ENCODE peak calls at places on chromosomes 7 and 10, in eight cellular contexts. One of them, this sample, is unnamed. For H3K4me1, the result is how much of the 10 kb centered on the place peaks cover.

GRCh38 chr10:14184841-14185500 is 145.8 kb downstream of the FRMD4A start:
- DNase-seq in GM12878: peak
- DNase-seq in stomach: no peak
- DNase-seq in ovary: no peak
- DNase-seq in suprapubic skin: no peak
- DNase-seq in esophagus muscularis mucosa: no peak
- DNase-seq in K562: peak
- DNase-seq in A549: no peak
- DNase-seq in this sample: no peak

GRCh38 chr7:99120503-99120902 is 23.4 kb downstream of the SMURF1 start:
- DNase-seq in stomach: no peak
- DNase-seq in K562: no peak
- DNase-seq in GM12878: no peak
- DNase-seq in esophagus muscularis mucosa: no peak
- DNase-seq in suprapubic skin: no peak
- DNase-seq in A549: no peak
- DNase-seq in ovary: no peak
- DNase-seq in this sample: no peak

GRCh38 chr7:8189615-8190014 is 72.4 kb downstream of the ICA1 start:
- DNase-seq in suprapubic skin: no peak
- DNase-seq in K562: no peak
- DNase-seq in A549: no peak
- DNase-seq in GM12878: no peak
- DNase-seq in esophagus muscularis mucosa: no peak
- DNase-seq in ovary: no peak
- DNase-seq in stomach: no peak
- DNase-seq in this sample: no peak

GRCh38 chr7:76108540-76109233 is 60.8 kb downstream of the MDH2 start:
- DNase-seq in GM12878: no peak
- DNase-seq in suprapubic skin: no peak
- DNase-seq in stomach: peak
- DNase-seq in K562: peak
- DNase-seq in A549: peak
- DNase-seq in ovary: peak
- DNase-seq in esophagus muscularis mucosa: no peak
- DNase-seq in this sample: peak

GRCh38 chr10:25101466-25101865 is 73.3 kb upstream of the GPR158 start:
- DNase-seq in GM12878: no peak
- DNase-seq in K562: no peak
- DNase-seq in esophagus muscularis mucosa: peak
- DNase-seq in stomach: no peak
- DNase-seq in ovary: no peak
- DNase-seq in A549: no peak
- DNase-seq in suprapubic skin: no peak
- DNase-seq in this sample: no peak

GRCh38 chr10:70461397-70462348 is 16.9 kb upstream of the PALD1 start:
- DNase-seq in GM12878: no peak
- DNase-seq in ovary: peak
- DNase-seq in stomach: peak
- DNase-seq in suprapubic skin: no peak
- DNase-seq in esophagus muscularis mucosa: no peak
- DNase-seq in A549: peak
- DNase-seq in K562: peak
- DNase-seq in this sample: peak

GRCh38 chr10:65355141-65355680 is 1570.6 kb upstream of the LRRTM3 start:
- DNase-seq in stomach: no peak
- DNase-seq in suprapubic skin: no peak
- DNase-seq in ovary: no peak
- DNase-seq in GM12878: no peak
- DNase-seq in esophagus muscularis mucosa: no peak
- DNase-seq in K562: no peak
- DNase-seq in A549: no peak
- DNase-seq in this sample: no peak

GRCh38 chr10:36441557-36441956 is 683.8 kb upstream of the ANKRD30A start:
- DNase-seq in ovary: no peak
- DNase-seq in K562: no peak
- DNase-seq in suprapubic skin: no peak
- DNase-seq in stomach: no peak
- DNase-seq in A549: no peak
- DNase-seq in esophagus muscularis mucosa: no peak
- DNase-seq in GM12878: no peak
- DNase-seq in this sample: no peak

GRCh38 chr10:91257310-91257709 is 36.8 kb downstream of the PCGF5 start:
- DNase-seq in K562: no peak
- DNase-seq in A549: no peak
- DNase-seq in suprapubic skin: no peak
- DNase-seq in stomach: no peak
- DNase-seq in GM12878: no peak
- DNase-seq in esophagus muscularis mucosa: no peak
- DNase-seq in ovary: no peak
- DNase-seq in this sample: no peak

GRCh38 chr7:43756368-43757072 is 2.0 kb upstream of the BLVRA start:
- DNase-seq in ovary: no peak
- DNase-seq in suprapubic skin: no peak
- DNase-seq in esophagus muscularis mucosa: peak
- DNase-seq in stomach: no peak
- DNase-seq in GM12878: no peak
- DNase-seq in K562: peak
- DNase-seq in A549: no peak
- DNase-seq in this sample: no peak

GRCh38 chr10:46240684-46241565 is 45.9 kb upstream of the ANTXRL start:
- DNase-seq in GM12878: no peak
- DNase-seq in A549: no peak
- DNase-seq in esophagus muscularis mucosa: peak
- DNase-seq in stomach: peak
- DNase-seq in K562: no peak
- DNase-seq in ovary: no peak
- DNase-seq in suprapubic skin: peak
- DNase-seq in this sample: no peak

GRCh38 chr7:143145-143751 is 49.1 kb upstream of the FAM20C start:
- DNase-seq in K562: no peak
- DNase-seq in A549: no peak
- DNase-seq in GM12878: no peak
- DNase-seq in stomach: no peak
- DNase-seq in esophagus muscularis mucosa: no peak
- DNase-seq in ovary: no peak
- DNase-seq in suprapubic skin: peak
- DNase-seq in this sample: no peak
- H3K27ac ChIP-seq in K562: no peak
- H3K27ac ChIP-seq in A549: no peak
- H3K27ac ChIP-seq in GM12878: no peak
- H3K27ac ChIP-seq in stomach: peak
- H3K27ac ChIP-seq in esophagus muscularis mucosa: peak
- H3K27ac ChIP-seq in ovary: no peak
- H3K27ac ChIP-seq in suprapubic skin: no peak
- H3K27ac ChIP-seq in this sample: no peak

DNA sequence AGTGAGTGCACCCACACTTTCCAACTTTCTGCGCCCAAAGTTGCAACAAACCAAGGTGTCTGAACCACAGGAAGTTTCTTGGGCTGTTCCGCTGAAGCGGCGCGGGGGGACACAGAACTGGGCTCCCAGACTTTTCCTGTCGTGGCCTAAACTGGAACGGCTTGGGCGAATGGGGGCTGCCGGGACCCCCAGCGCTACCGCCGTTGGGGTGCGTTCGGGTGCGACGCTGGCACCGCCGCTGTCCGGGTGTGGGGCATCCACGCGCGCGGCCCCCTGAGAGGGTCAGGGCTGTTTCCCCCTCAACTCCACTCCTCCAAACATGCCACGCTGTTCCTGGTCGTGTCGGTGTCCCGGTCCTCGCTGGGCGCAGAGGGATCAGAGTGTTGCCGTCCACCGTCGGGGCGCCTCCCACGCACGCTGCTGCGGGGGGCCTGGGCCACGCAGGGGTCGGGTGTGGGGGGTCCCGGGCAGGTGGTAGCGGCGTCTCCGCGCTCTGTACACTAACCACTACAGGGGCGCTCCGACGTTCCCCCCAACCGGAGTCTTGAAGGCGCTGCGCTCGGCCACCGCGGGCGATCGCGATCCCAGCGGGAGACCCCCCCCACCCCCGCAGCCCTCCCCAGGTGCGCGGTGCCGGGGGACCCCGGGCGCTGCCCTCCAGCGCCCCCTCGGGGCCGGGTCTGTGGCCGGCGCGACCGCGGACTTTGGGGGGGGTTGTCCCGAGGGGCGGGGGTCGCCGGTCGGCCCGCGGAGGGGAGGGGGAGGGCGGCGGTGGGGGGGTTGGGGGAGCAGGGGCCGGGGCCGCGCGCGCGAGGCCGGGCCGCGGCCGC is 2.2 kb upstream of the CUX1 start:
- DNase-seq in K562: peak
- DNase-seq in A549: peak
- DNase-seq in esophagus muscularis mucosa: no peak
- DNase-seq in GM12878: no peak
- DNase-seq in suprapubic skin: peak
- DNase-seq in stomach: peak
- DNase-seq in ovary: peak
- DNase-seq in this sample: peak
- TF ChIP-seq EP300 in K562: no peak
- TF ChIP-seq EP300 in A549: no peak
- TF ChIP-seq EP300 in esophagus muscularis mucosa: no peak
- TF ChIP-seq EP300 in GM12878: no peak
- TF ChIP-seq EP300 in suprapubic skin: no peak
- TF ChIP-seq EP300 in stomach: no peak
- TF ChIP-seq EP300 in ovary: no peak
- TF ChIP-seq EP300 in this sample: no peak

GRCh38 chr10:132577350-132578005 is 39.9 kb downstream of the INPP5A start:
- DNase-seq in A549: peak
- DNase-seq in stomach: peak
- DNase-seq in suprapubic skin: peak
- DNase-seq in esophagus muscularis mucosa: no peak
- DNase-seq in ovary: no peak
- DNase-seq in K562: peak
- DNase-seq in GM12878: no peak
- DNase-seq in this sample: peak

GRCh38 chr10:132574288-132574687 is 36.7 kb downstream of the INPP5A start:
- DNase-seq in suprapubic skin: no peak
- DNase-seq in ovary: no peak
- DNase-seq in A549: no peak
- DNase-seq in stomach: no peak
- DNase-seq in K562: no peak
- DNase-seq in esophagus muscularis mucosa: no peak
- DNase-seq in GM12878: no peak
- DNase-seq in this sample: no peak

GRCh38 chr10:132574783-132575319 is 37.3 kb downstream of the INPP5A start:
- DNase-seq in GM12878: no peak
- DNase-seq in K562: no peak
- DNase-seq in ovary: no peak
- DNase-seq in esophagus muscularis mucosa: no peak
- DNase-seq in A549: no peak
- DNase-seq in suprapubic skin: no peak
- DNase-seq in stomach: no peak
- DNase-seq in this sample: peak

GRCh38 chr10:132576671-132577349 is 39.2 kb downstream of the INPP5A start:
- DNase-seq in GM12878: no peak
- DNase-seq in stomach: no peak
- DNase-seq in K562: no peak
- DNase-seq in ovary: no peak
- DNase-seq in A549: no peak
- DNase-seq in suprapubic skin: no peak
- DNase-seq in esophagus muscularis mucosa: no peak
- DNase-seq in this sample: no peak

DNA sequence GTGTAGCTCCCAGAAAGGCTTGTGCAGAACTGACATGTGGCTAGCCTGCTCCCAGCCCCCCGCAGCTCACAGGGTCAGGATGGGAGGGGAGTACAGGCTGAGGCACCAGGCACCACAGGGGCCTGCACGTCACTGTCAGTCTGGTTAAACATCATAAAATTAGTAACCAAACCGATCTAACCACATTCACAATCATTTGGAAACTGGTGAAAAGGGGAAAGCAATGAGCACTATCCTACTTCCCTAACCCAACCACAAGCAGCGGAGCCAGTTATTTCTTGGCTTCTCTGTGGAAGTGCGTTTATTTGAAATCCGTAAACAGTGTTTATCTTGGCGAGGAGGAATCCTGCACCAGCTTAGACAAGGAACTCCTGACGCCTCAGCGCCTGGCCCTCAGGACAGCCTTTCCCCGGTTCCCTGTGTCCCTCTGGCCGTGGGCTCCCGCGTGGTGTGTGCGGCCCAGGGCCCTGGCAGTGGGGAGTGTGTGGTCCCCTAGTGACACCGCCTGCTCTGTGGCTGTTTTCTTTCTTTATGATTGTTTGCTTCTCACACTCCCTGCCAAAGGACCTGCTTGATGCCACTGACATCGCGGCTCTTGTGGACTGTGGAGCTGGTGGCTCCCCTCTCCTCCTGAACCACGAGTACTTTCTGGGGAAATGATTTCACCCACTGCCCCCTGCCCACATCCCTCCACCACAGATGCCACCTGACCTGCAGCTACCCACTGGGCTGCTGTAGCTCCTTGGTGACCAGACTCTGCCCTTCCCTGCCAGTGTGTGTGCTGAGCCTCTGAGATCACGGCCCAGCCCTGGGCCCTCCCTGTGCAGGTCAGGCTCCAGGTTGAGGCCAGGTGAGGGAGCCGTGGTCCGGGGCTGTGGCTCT is 38.0 kb downstream of the INPP5A start:
- DNase-seq in A549: peak
- DNase-seq in K562: no peak
- DNase-seq in suprapubic skin: peak
- DNase-seq in stomach: peak
- DNase-seq in esophagus muscularis mucosa: no peak
- DNase-seq in ovary: peak
- DNase-seq in GM12878: peak
- DNase-seq in this sample: no peak
- H3K4me1 ChIP-seq in A549: under half
- H3K4me1 ChIP-seq in K562: under half
- H3K4me1 ChIP-seq in suprapubic skin: under half
- H3K4me1 ChIP-seq in stomach: half or more
- H3K4me1 ChIP-seq in esophagus muscularis mucosa: half or more
- H3K4me1 ChIP-seq in ovary: under half
- H3K4me1 ChIP-seq in GM12878: under half
- H3K4me1 ChIP-seq in this sample: under half

GRCh38 chr7:77157446-77157845 is 35.0 kb downstream of the CCDC146 start:
- DNase-seq in GM12878: peak
- DNase-seq in ovary: no peak
- DNase-seq in stomach: no peak
- DNase-seq in suprapubic skin: no peak
- DNase-seq in K562: no peak
- DNase-seq in esophagus muscularis mucosa: no peak
- DNase-seq in A549: no peak
- DNase-seq in this sample: no peak
- H3K27ac ChIP-seq in GM12878: peak
- H3K27ac ChIP-seq in ovary: no peak
- H3K27ac ChIP-seq in stomach: no peak
- H3K27ac ChIP-seq in suprapubic skin: no peak
- H3K27ac ChIP-seq in K562: no peak
- H3K27ac ChIP-seq in esophagus muscularis mucosa: no peak
- H3K27ac ChIP-seq in A549: peak
- H3K27ac ChIP-seq in this sample: peak

GRCh38 chr7:23394828-23395227 is 75.5 kb downstream of the IGF2BP3 start:
- DNase-seq in GM12878: no peak
- DNase-seq in stomach: no peak
- DNase-seq in suprapubic skin: no peak
- DNase-seq in ovary: no peak
- DNase-seq in K562: no peak
- DNase-seq in A549: no peak
- DNase-seq in esophagus muscularis mucosa: no peak
- DNase-seq in this sample: no peak
- TF ChIP-seq EP300 in GM12878: no peak
- TF ChIP-seq EP300 in stomach: no peak
- TF ChIP-seq EP300 in suprapubic skin: no peak
- TF ChIP-seq EP300 in ovary: no peak
- TF ChIP-seq EP300 in K562: no peak
- TF ChIP-seq EP300 in A549: no peak
- TF ChIP-seq EP300 in esophagus muscularis mucosa: no peak
- TF ChIP-seq EP300 in this sample: no peak